ENCODE peak calls at places on chromosomes 1 and 21, in six cellular contexts. One of them, this sample, is unnamed.

GRCh38 chr1:87902830-87903614 is 574.3 kb downstream of the LMO4 start:
- DNase-seq in CD8-positive, alpha-beta T cell: no peak
- DNase-seq in GM13977: no peak
- DNase-seq in WTC11: no peak
- DNase-seq in HL-60: peak; percentile 45
- DNase-seq in BJ: no peak
- DNase-seq in this sample: peak; percentile 60

GRCh38 chr1:2049517-2050481 is at the start of gene PRKCZ:
- DNase-seq in BJ: no peak
- DNase-seq in HL-60: no peak
- DNase-seq in WTC11: peak; percentile 98
- DNase-seq in GM13977: peak; percentile 92
- DNase-seq in CD8-positive, alpha-beta T cell: peak; percentile 94
- DNase-seq in this sample: no peak

GRCh38 chr1:27109103-27109822 is 45.7 kb downstream of the SLC9A1 start:
- DNase-seq in HL-60: no peak
- DNase-seq in WTC11: peak; percentile 85
- DNase-seq in BJ: no peak
- DNase-seq in CD8-positive, alpha-beta T cell: no peak
- DNase-seq in GM13977: no peak
- DNase-seq in this sample: peak; percentile 56

GRCh38 chr1:241362350-241362749 is 5.3 kb upstream of the RGS7 start:
- DNase-seq in HL-60: no peak
- DNase-seq in WTC11: no peak
- DNase-seq in GM13977: no peak
- DNase-seq in BJ: no peak
- DNase-seq in CD8-positive, alpha-beta T cell: no peak
- DNase-seq in this sample: no peak

GRCh38 chr1:15000030-15000429 is 153.5 kb upstream of the TMEM51 start:
- DNase-seq in WTC11: no peak
- DNase-seq in BJ: no peak
- DNase-seq in GM13977: no peak
- DNase-seq in CD8-positive, alpha-beta T cell: no peak
- DNase-seq in HL-60: no peak
- DNase-seq in this sample: no peak

GRCh38 chr1:200364831-200365230 is 45.0 kb downstream of the ZNF281 start:
- DNase-seq in WTC11: peak; percentile 51
- DNase-seq in HL-60: no peak
- DNase-seq in BJ: no peak
- DNase-seq in GM13977: no peak
- DNase-seq in CD8-positive, alpha-beta T cell: no peak
- DNase-seq in this sample: no peak

GRCh38 chr1:66182551-66183178 is 351.3 kb upstream of the SGIP1 start:
- DNase-seq in BJ: peak; percentile 62
- DNase-seq in GM13977: no peak
- DNase-seq in HL-60: no peak
- DNase-seq in CD8-positive, alpha-beta T cell: peak; percentile 61
- DNase-seq in WTC11: no peak
- DNase-seq in this sample: no peak

GRCh38 chr1:185426761-185427698 is 110.0 kb upstream of the IVNS1ABP start:
- DNase-seq in HL-60: no peak
- DNase-seq in CD8-positive, alpha-beta T cell: no peak
- DNase-seq in GM13977: no peak
- DNase-seq in BJ: peak; percentile 50
- DNase-seq in WTC11: no peak
- DNase-seq in this sample: no peak

GRCh38 chr1:6414443-6414844 is 5.3 kb downstream of the HES2 start:
- DNase-seq in GM13977: peak; percentile 88
- DNase-seq in BJ: no peak
- DNase-seq in HL-60: no peak
- DNase-seq in CD8-positive, alpha-beta T cell: peak; percentile 40
- DNase-seq in WTC11: peak; percentile 86
- DNase-seq in this sample: no peak

GRCh38 chr1:38009088-38009840 is 3.3 kb upstream of the UTP11 start:
- DNase-seq in BJ: no peak
- DNase-seq in CD8-positive, alpha-beta T cell: peak; percentile 57
- DNase-seq in HL-60: peak; percentile 83
- DNase-seq in WTC11: peak; percentile 15
- DNase-seq in GM13977: no peak
- DNase-seq in this sample: peak; percentile 67

GRCh38 chr21:37257967-37258877 is 8.9 kb downstream of the VPS26C start:
- DNase-seq in BJ: peak; percentile 10
- DNase-seq in HL-60: peak; percentile 78
- DNase-seq in WTC11: peak; percentile 75
- DNase-seq in CD8-positive, alpha-beta T cell: peak; percentile 84
- DNase-seq in GM13977: peak; percentile 83
- DNase-seq in this sample: peak; percentile 50

GRCh38 chr1:114207635-114208034 is 54.0 kb upstream of the SYT6 start:
- DNase-seq in HL-60: no peak
- DNase-seq in BJ: no peak
- DNase-seq in WTC11: no peak
- DNase-seq in GM13977: no peak
- DNase-seq in CD8-positive, alpha-beta T cell: no peak
- DNase-seq in this sample: no peak

GRCh38 chr1:115952547-115952946 is 23.8 kb upstream of the SLC22A15 start:
- DNase-seq in HL-60: no peak
- DNase-seq in BJ: no peak
- DNase-seq in CD8-positive, alpha-beta T cell: no peak
- DNase-seq in GM13977: no peak
- DNase-seq in WTC11: no peak
- DNase-seq in this sample: no peak

GRCh38 chr1:211828584-211829342 is 1.8 kb downstream of the LPGAT1 start:
- DNase-seq in GM13977: no peak
- DNase-seq in HL-60: no peak
- DNase-seq in BJ: no peak
- DNase-seq in WTC11: no peak
- DNase-seq in CD8-positive, alpha-beta T cell: no peak
- DNase-seq in this sample: no peak

GRCh38 chr1:110631836-110632620 is 25.9 kb upstream of the KCNA2 start:
- DNase-seq in BJ: no peak
- DNase-seq in CD8-positive, alpha-beta T cell: no peak
- DNase-seq in WTC11: no peak
- DNase-seq in HL-60: no peak
- DNase-seq in GM13977: no peak
- DNase-seq in this sample: no peak

GRCh38 chr1:189438808-189439207 is 1038.9 kb downstream of the BRINP3 start:
- DNase-seq in BJ: no peak
- DNase-seq in GM13977: no peak
- DNase-seq in WTC11: no peak
- DNase-seq in HL-60: no peak
- DNase-seq in CD8-positive, alpha-beta T cell: no peak
- DNase-seq in this sample: no peak

GRCh38 chr1:162145966-162146696 is 76.6 kb downstream of the NOS1AP start:
- DNase-seq in CD8-positive, alpha-beta T cell: no peak
- DNase-seq in WTC11: no peak
- DNase-seq in BJ: no peak
- DNase-seq in GM13977: no peak
- DNase-seq in HL-60: no peak
- DNase-seq in this sample: no peak

GRCh38 chr1:241101622-241102021 is 255.4 kb downstream of the RGS7 start:
- DNase-seq in GM13977: no peak
- DNase-seq in WTC11: no peak
- DNase-seq in BJ: no peak
- DNase-seq in CD8-positive, alpha-beta T cell: no peak
- DNase-seq in HL-60: no peak
- DNase-seq in this sample: no peak

GRCh38 chr1:180062452-180062971 is 92.2 kb upstream of the QSOX1 start:
- DNase-seq in BJ: no peak
- DNase-seq in CD8-positive, alpha-beta T cell: no peak
- DNase-seq in HL-60: no peak
- DNase-seq in WTC11: no peak
- DNase-seq in GM13977: no peak
- DNase-seq in this sample: no peak

GRCh38 chr1:4801192-4801924 is 146.9 kb downstream of the AJAP1 start:
- DNase-seq in BJ: no peak
- DNase-seq in CD8-positive, alpha-beta T cell: no peak
- DNase-seq in WTC11: no peak
- DNase-seq in HL-60: no peak
- DNase-seq in GM13977: no peak
- DNase-seq in this sample: no peak

GRCh38 chr1:70745199-70745598 is 302.4 kb downstream of the PTGER3 start:
- DNase-seq in GM13977: no peak
- DNase-seq in WTC11: peak; percentile 27
- DNase-seq in BJ: no peak
- DNase-seq in HL-60: no peak
- DNase-seq in CD8-positive, alpha-beta T cell: no peak
- DNase-seq in this sample: no peak
- TF ChIP-seq CTCF in GM13977: peak; percentile 27
- TF ChIP-seq CTCF in WTC11: peak; percentile 39
- TF ChIP-seq CTCF in BJ: peak; percentile 32
- TF ChIP-seq CTCF in HL-60: no peak
- TF ChIP-seq CTCF in CD8-positive, alpha-beta T cell: no peak
- TF ChIP-seq CTCF in this sample: peak; percentile 22

DNA sequence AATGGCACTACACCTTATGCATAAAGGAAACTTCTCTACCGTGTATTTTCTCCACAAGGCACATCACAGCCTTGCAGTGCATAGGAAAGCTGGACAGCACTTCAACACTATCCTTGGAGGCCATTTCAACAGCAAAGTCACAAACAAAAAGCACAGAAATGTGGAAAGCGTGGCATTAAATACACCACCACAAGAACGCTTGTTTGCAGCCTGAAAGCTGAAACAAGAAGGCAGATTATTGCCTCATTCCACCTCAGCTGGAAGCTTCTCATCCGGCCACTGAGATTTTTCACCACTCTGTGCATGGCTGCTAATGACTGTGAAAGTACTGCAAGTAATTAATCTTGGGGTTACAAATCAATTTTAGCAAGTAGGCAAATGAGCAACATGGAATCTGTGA is 50.9 kb upstream of the GALNT2 start:
- DNase-seq in BJ: no peak
- DNase-seq in WTC11: no peak
- DNase-seq in GM13977: no peak
- DNase-seq in CD8-positive, alpha-beta T cell: no peak
- DNase-seq in HL-60: peak; percentile 57
- DNase-seq in this sample: no peak
- TF ChIP-seq CTCF in BJ: no peak
- TF ChIP-seq CTCF in WTC11: no peak
- TF ChIP-seq CTCF in GM13977: no peak
- TF ChIP-seq CTCF in CD8-positive, alpha-beta T cell: no peak
- TF ChIP-seq CTCF in HL-60: no peak
- TF ChIP-seq CTCF in this sample: no peak

DNA sequence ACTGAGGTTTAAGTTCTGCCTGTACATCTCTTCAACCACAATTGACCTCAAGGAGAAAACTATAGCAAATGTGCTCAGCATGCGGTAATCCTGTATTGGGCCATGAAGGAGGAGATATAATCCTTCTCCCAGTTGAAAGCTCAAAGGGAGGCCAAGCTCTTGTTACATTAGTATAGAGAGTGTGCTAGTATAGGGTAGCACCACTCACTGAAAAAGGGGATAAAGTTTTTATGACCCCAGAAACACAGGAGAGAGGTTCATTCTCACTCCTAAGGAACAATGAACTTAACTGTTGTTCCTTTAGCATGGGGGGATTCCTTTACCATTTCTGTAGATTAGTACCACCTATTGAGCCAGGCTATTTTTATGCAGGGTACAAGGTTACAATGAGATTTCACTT is 267.7 kb downstream of the LRRIQ3 start:
- DNase-seq in WTC11: no peak
- DNase-seq in CD8-positive, alpha-beta T cell: no peak
- DNase-seq in GM13977: no peak
- DNase-seq in HL-60: no peak
- DNase-seq in BJ: no peak
- DNase-seq in this sample: no peak
- TF ChIP-seq CTCF in WTC11: no peak
- TF ChIP-seq CTCF in CD8-positive, alpha-beta T cell: no peak
- TF ChIP-seq CTCF in GM13977: no peak
- TF ChIP-seq CTCF in HL-60: no peak
- TF ChIP-seq CTCF in BJ: no peak
- TF ChIP-seq CTCF in this sample: no peak

GRCh38 chr21:35606578-35606977 is 453.7 kb downstream of the SETD4 start:
- DNase-seq in GM13977: no peak
- DNase-seq in BJ: no peak
- DNase-seq in CD8-positive, alpha-beta T cell: no peak
- DNase-seq in WTC11: no peak
- DNase-seq in HL-60: no peak
- DNase-seq in this sample: no peak
- TF ChIP-seq CTCF in GM13977: no peak
- TF ChIP-seq CTCF in BJ: no peak
- TF ChIP-seq CTCF in CD8-positive, alpha-beta T cell: no peak
- TF ChIP-seq CTCF in WTC11: no peak
- TF ChIP-seq CTCF in HL-60: no peak
- TF ChIP-seq CTCF in this sample: no peak